ENCODE peak calls at places on chromosomes 11 and 22, in seven cellular contexts. One of them, this sample, is unnamed.

GRCh38 chr11:110173775-110174644 is 80.8 kb downstream of the ZC3H12C start:
- DNase-seq in heart right ventricle: peak; percentile 57
- DNase-seq in hypothalamus: no peak
- DNase-seq in stimulated activated CD8-positive, alpha-beta memory T cell treated with anti-CD3 and anti-CD28 coated beads, Interleukin-7, amount 100 ng/mL, for 1 hour: peak; percentile 28
- DNase-seq in uterus: peak; percentile 57
- DNase-seq in activated naive CD4-positive, alpha-beta T cell: peak; percentile 40
- DNase-seq in activated naive CD8-positive, alpha-beta T cell treated with anti-CD3 and anti-CD28 coated beads, Interleukin-2, amount 10 ng/mL, durations not matched to agents 7 days and 5 days: peak; percentile 65
- DNase-seq in this sample: no peak

GRCh38 chr11:69381681-69382130 is 87.8 kb downstream of the MYEOV start:
- DNase-seq in heart right ventricle: no peak
- DNase-seq in hypothalamus: no peak
- DNase-seq in stimulated activated CD8-positive, alpha-beta memory T cell treated with anti-CD3 and anti-CD28 coated beads, Interleukin-7, amount 100 ng/mL, for 1 hour: no peak
- DNase-seq in uterus: no peak
- DNase-seq in activated naive CD4-positive, alpha-beta T cell: no peak
- DNase-seq in activated naive CD8-positive, alpha-beta T cell treated with anti-CD3 and anti-CD28 coated beads, Interleukin-2, amount 10 ng/mL, durations not matched to agents 7 days and 5 days: peak; percentile 21
- DNase-seq in this sample: no peak

GRCh38 chr22:37701121-37701786 is 4.4 kb downstream of the TRIOBP start:
- DNase-seq in heart right ventricle: no peak
- DNase-seq in hypothalamus: no peak
- DNase-seq in stimulated activated CD8-positive, alpha-beta memory T cell treated with anti-CD3 and anti-CD28 coated beads, Interleukin-7, amount 100 ng/mL, for 1 hour: no peak
- DNase-seq in uterus: no peak
- DNase-seq in activated naive CD4-positive, alpha-beta T cell: no peak
- DNase-seq in activated naive CD8-positive, alpha-beta T cell treated with anti-CD3 and anti-CD28 coated beads, Interleukin-2, amount 10 ng/mL, durations not matched to agents 7 days and 5 days: no peak
- DNase-seq in this sample: no peak

GRCh38 chr11:117905524-117905923 is 23.7 kb downstream of the TMPRSS13 start:
- DNase-seq in heart right ventricle: no peak
- DNase-seq in hypothalamus: no peak
- DNase-seq in stimulated activated CD8-positive, alpha-beta memory T cell treated with anti-CD3 and anti-CD28 coated beads, Interleukin-7, amount 100 ng/mL, for 1 hour: no peak
- DNase-seq in uterus: no peak
- DNase-seq in activated naive CD4-positive, alpha-beta T cell: no peak
- DNase-seq in activated naive CD8-positive, alpha-beta T cell treated with anti-CD3 and anti-CD28 coated beads, Interleukin-2, amount 10 ng/mL, durations not matched to agents 7 days and 5 days: no peak
- DNase-seq in this sample: no peak

GRCh38 chr22:29302402-29302680 is 4.1 kb upstream of the GAS2L1 start:
- DNase-seq in heart right ventricle: no peak
- DNase-seq in hypothalamus: no peak
- DNase-seq in stimulated activated CD8-positive, alpha-beta memory T cell treated with anti-CD3 and anti-CD28 coated beads, Interleukin-7, amount 100 ng/mL, for 1 hour: no peak
- DNase-seq in uterus: no peak
- DNase-seq in activated naive CD4-positive, alpha-beta T cell: no peak
- DNase-seq in activated naive CD8-positive, alpha-beta T cell treated with anti-CD3 and anti-CD28 coated beads, Interleukin-2, amount 10 ng/mL, durations not matched to agents 7 days and 5 days: no peak
- DNase-seq in this sample: no peak

GRCh38 chr22:43642319-43642718 is 169.8 kb downstream of the EFCAB6 start:
- DNase-seq in heart right ventricle: no peak
- DNase-seq in hypothalamus: no peak
- DNase-seq in stimulated activated CD8-positive, alpha-beta memory T cell treated with anti-CD3 and anti-CD28 coated beads, Interleukin-7, amount 100 ng/mL, for 1 hour: no peak
- DNase-seq in uterus: no peak
- DNase-seq in activated naive CD4-positive, alpha-beta T cell: no peak
- DNase-seq in activated naive CD8-positive, alpha-beta T cell treated with anti-CD3 and anti-CD28 coated beads, Interleukin-2, amount 10 ng/mL, durations not matched to agents 7 days and 5 days: no peak
- DNase-seq in this sample: no peak

GRCh38 chr11:101555366-101555765 is 28.4 kb downstream of the TRPC6 start:
- DNase-seq in heart right ventricle: no peak
- DNase-seq in hypothalamus: no peak
- DNase-seq in stimulated activated CD8-positive, alpha-beta memory T cell treated with anti-CD3 and anti-CD28 coated beads, Interleukin-7, amount 100 ng/mL, for 1 hour: no peak
- DNase-seq in uterus: no peak
- DNase-seq in activated naive CD4-positive, alpha-beta T cell: no peak
- DNase-seq in activated naive CD8-positive, alpha-beta T cell treated with anti-CD3 and anti-CD28 coated beads, Interleukin-2, amount 10 ng/mL, durations not matched to agents 7 days and 5 days: no peak
- DNase-seq in this sample: no peak

GRCh38 chr11:394034-394857 is at the start of gene PKP3:
- DNase-seq in heart right ventricle: no peak
- DNase-seq in hypothalamus: no peak
- DNase-seq in stimulated activated CD8-positive, alpha-beta memory T cell treated with anti-CD3 and anti-CD28 coated beads, Interleukin-7, amount 100 ng/mL, for 1 hour: no peak
- DNase-seq in uterus: no peak
- DNase-seq in activated naive CD4-positive, alpha-beta T cell: no peak
- DNase-seq in activated naive CD8-positive, alpha-beta T cell treated with anti-CD3 and anti-CD28 coated beads, Interleukin-2, amount 10 ng/mL, durations not matched to agents 7 days and 5 days: no peak
- DNase-seq in this sample: no peak

GRCh38 chr11:12381875-12382274 is 4.5 kb downstream of the PARVA start:
- DNase-seq in heart right ventricle: no peak
- DNase-seq in hypothalamus: no peak
- DNase-seq in stimulated activated CD8-positive, alpha-beta memory T cell treated with anti-CD3 and anti-CD28 coated beads, Interleukin-7, amount 100 ng/mL, for 1 hour: no peak
- DNase-seq in uterus: no peak
- DNase-seq in activated naive CD4-positive, alpha-beta T cell: no peak
- DNase-seq in activated naive CD8-positive, alpha-beta T cell treated with anti-CD3 and anti-CD28 coated beads, Interleukin-2, amount 10 ng/mL, durations not matched to agents 7 days and 5 days: no peak
- DNase-seq in this sample: no peak

GRCh38 chr22:50089231-50090140 is at the start of gene MOV10L1:
- DNase-seq in heart right ventricle: no peak
- DNase-seq in hypothalamus: no peak
- DNase-seq in stimulated activated CD8-positive, alpha-beta memory T cell treated with anti-CD3 and anti-CD28 coated beads, Interleukin-7, amount 100 ng/mL, for 1 hour: no peak
- DNase-seq in uterus: no peak
- DNase-seq in activated naive CD4-positive, alpha-beta T cell: no peak
- DNase-seq in activated naive CD8-positive, alpha-beta T cell treated with anti-CD3 and anti-CD28 coated beads, Interleukin-2, amount 10 ng/mL, durations not matched to agents 7 days and 5 days: no peak
- DNase-seq in this sample: no peak

GRCh38 chr11:62025429-62026105 is 58.1 kb upstream of the FTH1 start:
- DNase-seq in heart right ventricle: peak; percentile 76
- DNase-seq in hypothalamus: peak; percentile 11
- DNase-seq in stimulated activated CD8-positive, alpha-beta memory T cell treated with anti-CD3 and anti-CD28 coated beads, Interleukin-7, amount 100 ng/mL, for 1 hour: peak; percentile 33
- DNase-seq in uterus: peak; percentile 63
- DNase-seq in activated naive CD4-positive, alpha-beta T cell: peak; percentile 56
- DNase-seq in activated naive CD8-positive, alpha-beta T cell treated with anti-CD3 and anti-CD28 coated beads, Interleukin-2, amount 10 ng/mL, durations not matched to agents 7 days and 5 days: peak; percentile 59
- DNase-seq in this sample: no peak

GRCh38 chr11:70367071-70367470 is 31.3 kb upstream of the CTTN start:
- DNase-seq in heart right ventricle: no peak
- DNase-seq in hypothalamus: no peak
- DNase-seq in stimulated activated CD8-positive, alpha-beta memory T cell treated with anti-CD3 and anti-CD28 coated beads, Interleukin-7, amount 100 ng/mL, for 1 hour: no peak
- DNase-seq in uterus: no peak
- DNase-seq in activated naive CD4-positive, alpha-beta T cell: no peak
- DNase-seq in activated naive CD8-positive, alpha-beta T cell treated with anti-CD3 and anti-CD28 coated beads, Interleukin-2, amount 10 ng/mL, durations not matched to agents 7 days and 5 days: no peak
- DNase-seq in this sample: no peak

GRCh38 chr22:23578306-23578705 is 1.8 kb downstream of the IGLL1 start:
- DNase-seq in heart right ventricle: no peak
- DNase-seq in hypothalamus: no peak
- DNase-seq in stimulated activated CD8-positive, alpha-beta memory T cell treated with anti-CD3 and anti-CD28 coated beads, Interleukin-7, amount 100 ng/mL, for 1 hour: no peak
- DNase-seq in uterus: no peak
- DNase-seq in activated naive CD4-positive, alpha-beta T cell: no peak
- DNase-seq in activated naive CD8-positive, alpha-beta T cell treated with anti-CD3 and anti-CD28 coated beads, Interleukin-2, amount 10 ng/mL, durations not matched to agents 7 days and 5 days: no peak
- DNase-seq in this sample: no peak

GRCh38 chr11:121520243-121521144 is 67.7 kb upstream of the SORL1-AS1 start:
- DNase-seq in heart right ventricle: no peak
- DNase-seq in hypothalamus: no peak
- DNase-seq in stimulated activated CD8-positive, alpha-beta memory T cell treated with anti-CD3 and anti-CD28 coated beads, Interleukin-7, amount 100 ng/mL, for 1 hour: no peak
- DNase-seq in uterus: no peak
- DNase-seq in activated naive CD4-positive, alpha-beta T cell: no peak
- DNase-seq in activated naive CD8-positive, alpha-beta T cell treated with anti-CD3 and anti-CD28 coated beads, Interleukin-2, amount 10 ng/mL, durations not matched to agents 7 days and 5 days: no peak
- DNase-seq in this sample: no peak

GRCh38 chr11:17601206-17602075 is 54.4 kb downstream of the OTOG start:
- DNase-seq in heart right ventricle: no peak
- DNase-seq in hypothalamus: no peak
- DNase-seq in stimulated activated CD8-positive, alpha-beta memory T cell treated with anti-CD3 and anti-CD28 coated beads, Interleukin-7, amount 100 ng/mL, for 1 hour: no peak
- DNase-seq in uterus: no peak
- DNase-seq in activated naive CD4-positive, alpha-beta T cell: no peak
- DNase-seq in activated naive CD8-positive, alpha-beta T cell treated with anti-CD3 and anti-CD28 coated beads, Interleukin-2, amount 10 ng/mL, durations not matched to agents 7 days and 5 days: no peak
- DNase-seq in this sample: no peak

GRCh38 chr11:115237578-115237977 is 266.6 kb downstream of the CADM1 start:
- DNase-seq in heart right ventricle: no peak
- DNase-seq in hypothalamus: no peak
- DNase-seq in stimulated activated CD8-positive, alpha-beta memory T cell treated with anti-CD3 and anti-CD28 coated beads, Interleukin-7, amount 100 ng/mL, for 1 hour: no peak
- DNase-seq in uterus: no peak
- DNase-seq in activated naive CD4-positive, alpha-beta T cell: no peak
- DNase-seq in activated naive CD8-positive, alpha-beta T cell treated with anti-CD3 and anti-CD28 coated beads, Interleukin-2, amount 10 ng/mL, durations not matched to agents 7 days and 5 days: no peak
- DNase-seq in this sample: no peak

This sample was measured in nucleus accumbens.